ENCODE peak calls at places on chromosomes 4 and X, in four cellular contexts. N, I, J and K are unnamed samples.

GRCh38 chrX:16603822-16604221 is 46.1 kb upstream of the S100G start:
- DNase-seq in N (peak), I (no peak), J (no peak), K (no peak)

GRCh38 chrX:110146521-110146920 is 143.6 kb downstream of the TMEM164 start:
- DNase-seq in N (peak), I (peak), J (no peak), K (peak)

GRCh38 chrX:130173190-130173895 is 1.6 kb downstream of the RAB33A start:
- DNase-seq in N (no peak), I (peak), J (peak), K (no peak)

GRCh38 chrX:104343408-104344129 is 88.8 kb upstream of the ESX1 start:
- DNase-seq in N (peak), I (peak), J (peak), K (peak)

GRCh38 chrX:12223650-12224049 is 85.4 kb downstream of the FRMPD4 start:
- DNase-seq in N (no peak), I (no peak), J (no peak), K (no peak)

GRCh38 chr4:100933628-100934027 is 413.7 kb downstream of the PPP3CA start:
- DNase-seq in N (no peak), I (no peak), J (no peak), K (no peak)

GRCh38 chr4:145739840-145740239 is 59.9 kb downstream of the C4orf51 start:
- DNase-seq in N (no peak), I (no peak), J (no peak), K (no peak)

GRCh38 chr4:103375278-103375677 is 177.1 kb upstream of the CENPE start:
- DNase-seq in N (no peak), I (no peak), J (no peak), K (no peak)

GRCh38 chr4:114599231-114600065 is 841 bp downstream of the UGT8 start:
- DNase-seq in N (no peak), I (no peak), J (no peak), K (peak)

GRCh38 chr4:171117457-171117856 is 695.7 kb upstream of the GALNTL6 start:
- DNase-seq in N (no peak), I (no peak), J (no peak), K (no peak)

GRCh38 chrX:12825801-12826200 is 34.6 kb downstream of the PRPS2 start:
- DNase-seq in N (no peak), I (no peak), J (no peak), K (no peak)

DNA sequence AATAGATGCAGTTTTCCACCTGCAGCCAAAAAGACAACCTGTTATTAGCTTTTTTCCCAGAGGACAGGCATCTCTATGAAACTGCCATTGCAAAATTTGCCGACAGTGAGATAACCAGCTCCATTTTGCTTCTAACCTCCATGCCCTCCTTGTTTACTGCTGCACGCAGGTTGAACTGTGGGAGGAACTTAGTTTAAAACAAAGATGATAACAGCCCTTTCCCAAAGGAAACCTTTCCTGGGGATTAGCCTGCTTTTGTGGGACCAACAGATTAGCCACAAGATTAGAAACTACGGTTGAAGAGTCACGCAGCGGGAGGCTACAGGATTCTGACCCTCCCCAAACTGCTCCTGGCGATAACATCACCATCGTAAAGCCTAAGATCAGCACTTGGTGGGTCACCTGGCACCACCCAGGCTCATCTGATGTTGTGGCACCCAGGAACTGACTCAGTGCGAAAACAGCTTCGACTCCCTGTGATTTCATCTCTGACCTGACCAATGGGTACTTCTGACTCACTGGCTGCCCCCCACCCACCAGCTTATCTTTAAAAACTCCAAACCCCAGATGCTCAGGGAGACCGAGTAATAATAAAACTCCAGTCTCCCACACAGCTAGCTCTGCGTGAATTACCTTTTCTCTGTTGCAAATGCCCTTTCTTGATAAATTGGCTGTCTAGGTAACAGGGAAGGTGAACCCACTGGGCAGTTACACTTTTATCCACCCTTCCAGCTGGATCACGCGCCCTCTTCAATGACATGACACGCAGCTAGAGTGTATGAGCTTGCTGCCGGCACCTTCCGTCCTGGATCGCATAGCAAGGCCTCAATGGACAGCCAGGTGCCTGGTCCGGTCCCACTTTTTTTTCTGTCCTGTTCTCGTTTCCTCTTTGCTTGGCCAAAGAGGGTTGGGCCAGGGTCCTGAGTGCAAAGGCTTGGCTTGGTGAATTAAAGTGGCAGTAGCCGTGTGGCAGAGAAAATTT is 27.2 kb downstream of the NOP14 start:
- DNase-seq in N (no peak), I (no peak), J (peak), K (no peak)
- TF ChIP-seq FOXM1 in N (no peak), I (no peak), J (no peak), K (no peak)

DNA sequence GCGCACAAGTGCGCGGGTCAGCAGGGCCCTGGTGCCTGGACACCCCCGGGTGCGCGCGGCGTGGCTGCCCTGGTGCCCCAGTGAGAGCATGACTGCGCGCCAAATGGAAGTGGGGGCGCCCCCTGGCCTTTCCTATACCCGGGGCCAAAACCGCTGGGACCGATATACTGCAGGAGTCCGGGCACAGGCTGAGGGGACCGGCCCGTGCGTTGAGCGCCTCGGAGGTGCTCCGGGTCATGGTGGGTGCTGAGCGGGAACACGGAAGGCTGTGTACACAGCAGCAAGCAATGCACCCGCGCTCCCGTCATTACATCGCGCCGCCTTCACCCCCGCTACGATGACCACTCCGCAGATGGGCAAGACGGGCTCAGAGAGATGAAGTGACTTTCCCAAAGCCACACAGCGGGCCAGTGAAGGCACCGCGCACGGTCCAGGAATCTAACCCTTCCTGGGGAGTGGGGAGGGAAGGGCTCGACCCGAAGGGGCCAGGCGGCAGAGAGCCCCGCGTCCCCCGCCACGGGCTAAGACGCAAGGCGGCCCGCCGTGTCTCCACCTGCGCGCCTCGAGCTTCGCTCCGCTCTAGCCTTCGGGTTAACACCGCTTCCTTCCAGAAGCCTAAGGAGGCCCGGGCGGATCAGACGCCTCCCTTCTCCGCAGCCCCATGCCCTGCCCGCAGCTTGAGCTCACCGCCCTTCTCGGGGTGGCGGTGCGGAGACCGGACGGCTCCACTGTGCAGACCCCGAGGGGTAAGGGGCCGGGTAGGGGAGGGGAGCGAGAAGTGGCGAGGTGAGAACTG is 11.3 kb downstream of the HMX1 start:
- DNase-seq in N (no peak), I (no peak), J (no peak), K (no peak)
- TF ChIP-seq TARDBP in N (no peak), I (no peak), J (no peak), K (no peak)

DNA sequence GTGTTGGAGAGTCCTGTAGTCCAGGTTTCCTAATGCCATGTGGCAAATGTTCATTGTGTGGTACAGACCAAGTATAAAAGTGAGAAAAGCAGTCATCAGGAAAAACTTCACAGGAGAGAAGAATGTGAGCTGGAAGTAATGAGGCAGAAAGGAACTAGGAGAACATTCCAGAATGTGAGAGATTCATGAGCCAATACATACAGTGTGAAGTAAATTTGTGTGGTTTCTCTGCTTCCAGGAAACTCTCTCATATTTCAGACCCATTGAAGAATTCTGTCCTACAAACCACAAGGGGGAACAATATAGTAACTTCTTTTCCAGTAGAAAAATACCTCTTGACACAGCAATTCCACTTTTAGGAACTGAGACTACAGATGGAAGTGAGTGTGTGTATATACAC is 136.5 kb downstream of the RNF150 start:
- DNase-seq in N (no peak), I (no peak), J (no peak), K (no peak)
- TF ChIP-seq SP1 in N (no peak), I (no peak), J (no peak), K (no peak)

GRCh38 chr4:158644341-158644740 is 27.3 kb downstream of the C4orf46 start:
- DNase-seq in N (no peak), I (no peak), J (no peak), K (no peak)

GRCh38 chr4:158644755-158645154 is 26.9 kb downstream of the C4orf46 start:
- DNase-seq in N (no peak), I (no peak), J (no peak), K (no peak)

GRCh38 chr4:158652920-158653319 is 18.8 kb downstream of the C4orf46 start:
- DNase-seq in N (no peak), I (no peak), J (no peak), K (no peak)

DNA sequence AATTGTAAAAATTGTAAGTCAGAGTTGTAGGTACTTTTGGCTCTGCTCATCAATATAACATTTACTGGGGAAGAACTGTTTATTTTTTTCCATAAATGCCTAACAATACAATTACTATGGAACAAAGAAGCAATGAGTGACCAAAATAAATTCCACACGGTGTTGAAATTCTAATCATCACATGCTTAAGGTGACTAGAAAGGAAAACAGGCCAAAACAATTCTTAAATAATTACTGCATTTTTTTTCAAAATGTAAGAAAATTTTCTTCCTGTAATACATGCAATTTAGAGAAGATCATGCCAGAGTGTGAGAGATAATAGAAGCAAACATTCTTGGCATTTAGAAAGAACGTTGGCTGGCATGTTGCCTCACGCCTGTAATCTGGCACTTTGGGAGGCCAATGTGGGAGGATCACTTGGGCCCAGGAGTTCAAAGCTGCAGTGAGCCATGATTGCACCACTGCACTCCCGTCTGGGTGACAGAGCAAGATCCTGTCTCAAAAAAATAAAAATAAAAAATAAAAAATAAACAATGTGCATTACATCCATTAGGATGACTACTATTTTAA is 22.5 kb downstream of the C4orf46 start:
- DNase-seq in N (no peak), I (no peak), J (no peak), K (no peak)
- TF ChIP-seq FOXM1 in N (no peak), I (no peak), J (no peak), K (no peak)

GRCh38 chr4:167117273-167117672 is 117.0 kb downstream of the SPOCK3 start:
- DNase-seq in N (no peak), I (no peak), J (no peak), K (no peak)
- TF ChIP-seq TARDBP in N (no peak), I (no peak), J (no peak), K (no peak)